ENCODE peak calls at places on chromosomes 11 and 22, in eight cellular contexts. One of them, this sample, is unnamed.

GRCh38 chr11:35163209-35163608 is 24.2 kb downstream of the CD44 start:
- DNase-seq in IMR-90: no peak
- DNase-seq in SK-N-SH: no peak
- DNase-seq in A549: no peak
- DNase-seq in HepG2: no peak
- DNase-seq in H1: no peak
- DNase-seq in WTC11: no peak
- DNase-seq in GM12878: no peak
- DNase-seq in this sample: no peak

GRCh38 chr22:28030442-28030841 is 111.4 kb upstream of the PITPNB start:
- DNase-seq in SK-N-SH: no peak
- DNase-seq in IMR-90: peak
- DNase-seq in WTC11: no peak
- DNase-seq in H1: no peak
- DNase-seq in A549: no peak
- DNase-seq in GM12878: no peak
- DNase-seq in HepG2: no peak
- DNase-seq in this sample: no peak

GRCh38 chr22:35102663-35103062 is 36.7 kb downstream of the ISX start:
- DNase-seq in IMR-90: peak
- DNase-seq in GM12878: no peak
- DNase-seq in A549: peak
- DNase-seq in H1: peak
- DNase-seq in HepG2: no peak
- DNase-seq in SK-N-SH: no peak
- DNase-seq in WTC11: peak
- DNase-seq in this sample: peak

GRCh38 chr22:41488596-41489385 is 19.9 kb downstream of the ACO2 start:
- DNase-seq in IMR-90: no peak
- DNase-seq in A549: no peak
- DNase-seq in GM12878: no peak
- DNase-seq in WTC11: no peak
- DNase-seq in SK-N-SH: no peak
- DNase-seq in HepG2: no peak
- DNase-seq in H1: no peak
- DNase-seq in this sample: no peak

GRCh38 chr22:43188829-43189545 is 2.1 kb upstream of the TTLL12 start:
- DNase-seq in SK-N-SH: no peak
- DNase-seq in H1: no peak
- DNase-seq in GM12878: no peak
- DNase-seq in IMR-90: no peak
- DNase-seq in HepG2: peak
- DNase-seq in WTC11: no peak
- DNase-seq in A549: no peak
- DNase-seq in this sample: peak

GRCh38 chr11:19723572-19724342 is 11.1 kb downstream of the NAV2 start:
- DNase-seq in GM12878: no peak
- DNase-seq in A549: no peak
- DNase-seq in IMR-90: peak
- DNase-seq in WTC11: no peak
- DNase-seq in H1: no peak
- DNase-seq in SK-N-SH: peak
- DNase-seq in HepG2: peak
- DNase-seq in this sample: no peak

GRCh38 chr11:65291613-65292012 is 23.1 kb upstream of the CDC42EP2 start:
- DNase-seq in HepG2: peak
- DNase-seq in SK-N-SH: no peak
- DNase-seq in A549: no peak
- DNase-seq in GM12878: no peak
- DNase-seq in H1: no peak
- DNase-seq in WTC11: no peak
- DNase-seq in IMR-90: peak
- DNase-seq in this sample: no peak

GRCh38 chr22:17969732-17970131 is 54.6 kb downstream of the MICAL3 start:
- DNase-seq in H1: no peak
- DNase-seq in SK-N-SH: no peak
- DNase-seq in A549: peak
- DNase-seq in GM12878: no peak
- DNase-seq in IMR-90: peak
- DNase-seq in WTC11: no peak
- DNase-seq in HepG2: no peak
- DNase-seq in this sample: no peak

GRCh38 chr22:48240165-48240934 is 1477.9 kb downstream of the TBC1D22A start:
- DNase-seq in A549: no peak
- DNase-seq in IMR-90: no peak
- DNase-seq in HepG2: no peak
- DNase-seq in GM12878: no peak
- DNase-seq in WTC11: no peak
- DNase-seq in SK-N-SH: no peak
- DNase-seq in H1: no peak
- DNase-seq in this sample: no peak

GRCh38 chr11:122375687-122376399 is 259.8 kb upstream of the BLID start:
- DNase-seq in WTC11: no peak
- DNase-seq in IMR-90: peak
- DNase-seq in SK-N-SH: no peak
- DNase-seq in GM12878: peak
- DNase-seq in HepG2: no peak
- DNase-seq in H1: no peak
- DNase-seq in A549: no peak
- DNase-seq in this sample: no peak

DNA sequence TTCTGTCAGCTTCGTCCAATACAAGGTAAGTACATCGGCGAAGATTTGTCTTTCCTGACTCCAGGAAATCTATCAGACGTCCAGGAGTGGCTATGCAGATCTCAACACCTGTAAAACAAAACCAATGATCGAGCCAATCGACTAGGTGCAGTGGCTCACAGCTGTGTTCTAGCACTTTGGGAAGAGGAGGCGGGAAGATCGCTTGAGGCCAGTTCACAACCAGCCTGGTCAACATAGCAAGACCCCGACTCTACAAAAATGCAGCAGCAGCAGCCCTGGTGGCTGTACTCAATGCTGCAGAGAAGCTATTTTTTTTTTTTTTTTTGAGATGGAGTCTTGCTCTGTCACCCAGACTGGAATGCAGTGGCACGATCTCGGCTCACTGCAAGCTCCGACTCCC is 11.2 kb downstream of the DDX17 start:
- DNase-seq in WTC11: no peak
- DNase-seq in SK-N-SH: no peak
- DNase-seq in H1: no peak
- DNase-seq in GM12878: no peak
- DNase-seq in IMR-90: no peak
- DNase-seq in A549: no peak
- DNase-seq in HepG2: no peak
- DNase-seq in this sample: no peak
- TF ChIP-seq USF2 in WTC11: no peak
- TF ChIP-seq USF2 in SK-N-SH: no peak
- TF ChIP-seq USF2 in H1: no peak
- TF ChIP-seq USF2 in GM12878: no peak
- TF ChIP-seq USF2 in IMR-90: no peak
- TF ChIP-seq USF2 in A549: no peak
- TF ChIP-seq USF2 in HepG2: no peak
- TF ChIP-seq USF2 in this sample: no peak

GRCh38 chr11:76604652-76605241 is 65.8 kb downstream of the LRRC32 start:
- DNase-seq in SK-N-SH: peak
- DNase-seq in GM12878: no peak
- DNase-seq in A549: no peak
- DNase-seq in H1: no peak
- DNase-seq in HepG2: no peak
- DNase-seq in WTC11: no peak
- DNase-seq in IMR-90: peak
- DNase-seq in this sample: no peak
- TF ChIP-seq USF2 in SK-N-SH: no peak
- TF ChIP-seq USF2 in GM12878: no peak
- TF ChIP-seq USF2 in A549: no peak
- TF ChIP-seq USF2 in H1: no peak
- TF ChIP-seq USF2 in HepG2: no peak
- TF ChIP-seq USF2 in WTC11: no peak
- TF ChIP-seq USF2 in IMR-90: no peak
- TF ChIP-seq USF2 in this sample: no peak

DNA sequence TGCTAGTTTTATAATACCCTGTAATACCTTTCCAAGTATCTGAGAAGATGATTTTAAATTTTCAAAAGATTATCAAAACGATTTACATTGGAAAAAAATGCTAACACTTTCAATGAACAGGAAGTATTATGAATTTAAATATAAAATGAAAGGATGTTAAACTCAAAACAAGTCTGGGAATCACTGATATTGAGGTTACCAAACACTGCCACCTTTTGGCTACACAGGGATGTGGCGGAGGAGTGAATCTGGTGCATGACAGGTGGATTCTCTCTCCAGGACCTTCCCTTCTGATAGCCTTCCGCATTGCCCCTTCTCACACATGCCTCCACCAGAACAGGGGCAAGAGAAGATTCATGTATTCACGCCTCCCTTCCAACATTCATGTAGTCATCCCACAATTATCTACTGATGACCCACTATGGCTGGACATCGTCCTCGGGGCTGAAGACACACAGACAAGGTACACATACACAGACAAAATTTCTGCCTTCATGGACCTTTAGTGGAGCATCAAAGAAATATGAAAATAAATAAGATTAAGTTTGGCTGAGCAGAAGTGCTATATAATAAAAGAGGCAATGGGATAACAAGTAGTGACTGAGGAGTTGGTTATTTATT is 34.7 kb downstream of the ATG16L2 start:
- DNase-seq in H1: no peak
- DNase-seq in A549: peak
- DNase-seq in WTC11: peak
- DNase-seq in IMR-90: peak
- DNase-seq in SK-N-SH: peak
- DNase-seq in HepG2: peak
- DNase-seq in GM12878: no peak
- DNase-seq in this sample: peak
- TF ChIP-seq USF2 in H1: no peak
- TF ChIP-seq USF2 in A549: no peak
- TF ChIP-seq USF2 in WTC11: no peak
- TF ChIP-seq USF2 in IMR-90: no peak
- TF ChIP-seq USF2 in SK-N-SH: no peak
- TF ChIP-seq USF2 in HepG2: no peak
- TF ChIP-seq USF2 in GM12878: no peak
- TF ChIP-seq USF2 in this sample: no peak

GRCh38 chr11:47282462-47282861 is 12.5 kb downstream of the MADD start:
- DNase-seq in SK-N-SH: no peak
- DNase-seq in IMR-90: no peak
- DNase-seq in HepG2: no peak
- DNase-seq in GM12878: no peak
- DNase-seq in WTC11: no peak
- DNase-seq in H1: no peak
- DNase-seq in A549: no peak
- DNase-seq in this sample: no peak

GRCh38 chr11:47284151-47284550 is 14.2 kb downstream of the MADD start:
- DNase-seq in GM12878: no peak
- DNase-seq in HepG2: no peak
- DNase-seq in SK-N-SH: no peak
- DNase-seq in A549: no peak
- DNase-seq in IMR-90: no peak
- DNase-seq in WTC11: no peak
- DNase-seq in H1: no peak
- DNase-seq in this sample: no peak

GRCh38 chr11:47289856-47290255 is 19.9 kb downstream of the MADD start:
- DNase-seq in SK-N-SH: no peak
- DNase-seq in HepG2: no peak
- DNase-seq in WTC11: no peak
- DNase-seq in A549: no peak
- DNase-seq in IMR-90: no peak
- DNase-seq in H1: no peak
- DNase-seq in GM12878: no peak
- DNase-seq in this sample: no peak

GRCh38 chr11:47288066-47288465 is 18.1 kb downstream of the MADD start:
- DNase-seq in WTC11: no peak
- DNase-seq in A549: no peak
- DNase-seq in SK-N-SH: no peak
- DNase-seq in IMR-90: no peak
- DNase-seq in H1: no peak
- DNase-seq in GM12878: no peak
- DNase-seq in HepG2: no peak
- DNase-seq in this sample: no peak

GRCh38 chr11:47285969-47286770 is 16.2 kb downstream of the MADD start:
- DNase-seq in HepG2: no peak
- DNase-seq in A549: no peak
- DNase-seq in WTC11: no peak
- DNase-seq in SK-N-SH: no peak
- DNase-seq in IMR-90: no peak
- DNase-seq in GM12878: no peak
- DNase-seq in H1: no peak
- DNase-seq in this sample: no peak
- TF ChIP-seq USF2 in HepG2: no peak
- TF ChIP-seq USF2 in A549: no peak
- TF ChIP-seq USF2 in WTC11: no peak
- TF ChIP-seq USF2 in SK-N-SH: no peak
- TF ChIP-seq USF2 in IMR-90: no peak
- TF ChIP-seq USF2 in GM12878: no peak
- TF ChIP-seq USF2 in H1: no peak
- TF ChIP-seq USF2 in this sample: no peak

This sample was measured in K562.